ENCODE peak calls at places on chromosomes 12 and 14, in seven cellular contexts. W is AG04450, M is heart right ventricle, N is K562, J is tibial artery, A is tibial nerve, F is GM20000. H is an unnamed sample.

GRCh38 chr12:26621932-26622331 is 211.1 kb downstream of the ITPR2 start:
- DNase-seq in W (no peak), M (no peak), N (no peak), J (no peak), A (no peak), F (no peak), H (no peak)

GRCh38 chr12:80684077-80684495 is 23.3 kb upstream of the MYF6 start:
- DNase-seq in W (no peak), M (no peak), N (no peak), J (no peak), A (no peak), F (no peak), H (no peak)

GRCh38 chr12:56152756-56153137 is 360 bp downstream of the MYL6B start:
- DNase-seq in W (no peak), M (no peak), N (no peak), J (no peak), A (no peak), F (no peak), H (no peak)

GRCh38 chr14:87934185-87934584 is 58.8 kb downstream of the GALC start:
- DNase-seq in W (no peak), M (no peak), N (no peak), J (no peak), A (no peak), F (no peak), H (no peak)

GRCh38 chr12:95646781-95647184 is 95.5 kb upstream of the USP44 start:
- DNase-seq in W (peak), M (no peak), N (no peak), J (no peak), A (no peak), F (no peak), H (no peak)

GRCh38 chr12:58503731-58504520 is 416.4 kb downstream of the LRIG3 start:
- DNase-seq in W (no peak), M (no peak), N (no peak), J (no peak), A (no peak), F (no peak), H (no peak)

GRCh38 chr14:64232095-64232830 is 61.9 kb downstream of the ESR2 start:
- DNase-seq in W (peak), M (no peak), N (no peak), J (no peak), A (no peak), F (peak), H (no peak)

GRCh38 chr12:68559984-68560822 is 50.5 kb upstream of the RAP1B start:
- DNase-seq in W (no peak), M (peak), N (peak), J (no peak), A (peak), F (no peak), H (peak)

GRCh38 chr12:130198663-130199060 is 36.4 kb downstream of the FZD10 start:
- DNase-seq in W (no peak), M (no peak), N (no peak), J (peak), A (no peak), F (no peak), H (no peak)

GRCh38 chr14:71932229-71932951 is at the start of gene RGS6:
- DNase-seq in W (no peak), M (no peak), N (no peak), J (no peak), A (no peak), F (peak), H (peak)

GRCh38 chr12:80442426-80443222 is 1.4 kb upstream of the PTPRQ start:
- DNase-seq in W (no peak), M (no peak), N (no peak), J (no peak), A (no peak), F (no peak), H (no peak)

GRCh38 chr14:21579976-21580375 is at the start of gene OR10G3:
- DNase-seq in W (no peak), M (no peak), N (no peak), J (no peak), A (no peak), F (no peak), H (no peak)

GRCh38 chr12:62900686-62901272 is 34.2 kb downstream of the PPM1H start:
- DNase-seq in W (no peak), M (no peak), N (peak), J (no peak), A (no peak), F (no peak), H (no peak)

GRCh38 chr14:72946491-72946890 is 20.2 kb downstream of the DCAF4 start:
- DNase-seq in W (no peak), M (no peak), N (no peak), J (no peak), A (no peak), F (no peak), H (no peak)

GRCh38 chr12:15265868-15266267 is 44.7 kb upstream of the RERG start:
- DNase-seq in W (no peak), M (no peak), N (no peak), J (no peak), A (no peak), F (no peak), H (no peak)

GRCh38 chr14:22685467-22685866 is 41.3 kb upstream of the OR6J1 start:
- DNase-seq in W (no peak), M (no peak), N (peak), J (no peak), A (no peak), F (no peak), H (no peak)

GRCh38 chr14:60971271-60971670 is 9.6 kb downstream of the TRMT5 start:
- DNase-seq in W (no peak), M (no peak), N (no peak), J (no peak), A (no peak), F (no peak), H (no peak)

GRCh38 chr14:80872645-80873044 is 68.9 kb downstream of the CEP128 start:
- DNase-seq in W (no peak), M (no peak), N (no peak), J (no peak), A (no peak), F (no peak), H (no peak)

GRCh38 chr12:67433393-67434175 is 164.4 kb downstream of the CAND1 start:
- DNase-seq in W (no peak), M (no peak), N (peak), J (no peak), A (no peak), F (no peak), H (no peak)

GRCh38 chr12:11863478-11863906 is 207.2 kb upstream of the BCL2L14 start:
- DNase-seq in W (no peak), M (peak), N (no peak), J (peak), A (peak), F (no peak), H (peak)

GRCh38 chr14:61656341-61656740 is 39.0 kb upstream of the HIF1A start:
- DNase-seq in W (no peak), M (no peak), N (no peak), J (no peak), A (no peak), F (no peak), H (no peak)

GRCh38 chr12:51721281-51721940 is 127.1 kb downstream of the FIGNL2 start:
- DNase-seq in W (no peak), M (peak), N (peak), J (no peak), A (peak), F (no peak), H (peak)

GRCh38 chr12:124804011-124804621 is 59.5 kb downstream of the SCARB1 start:
- DNase-seq in W (no peak), M (no peak), N (peak), J (no peak), A (peak), F (peak), H (no peak)

GRCh38 chr14:68596211-68596610 is 196.7 kb downstream of the ZFP36L1 start:
- DNase-seq in W (no peak), M (no peak), N (no peak), J (no peak), A (no peak), F (no peak), H (no peak)

GRCh38 chr14:54133896-54134295 is 177.3 kb upstream of the BMP4 start:
- DNase-seq in W (no peak), M (no peak), N (no peak), J (no peak), A (no peak), F (no peak), H (no peak)

GRCh38 chr14:61471297-61471980 is 150.1 kb downstream of the PRKCH start:
- DNase-seq in W (no peak), M (peak), N (no peak), J (no peak), A (no peak), F (no peak), H (no peak)

GRCh38 chr14:105547741-105548169 is 21.4 kb downstream of the TMEM121 start:
- DNase-seq in W (no peak), M (no peak), N (no peak), J (no peak), A (no peak), F (no peak), H (no peak)

GRCh38 chr14:90627478-90627877 is 188.8 kb downstream of the TTC7B start:
- DNase-seq in W (no peak), M (no peak), N (peak), J (no peak), A (no peak), F (no peak), H (no peak)

GRCh38 chr12:49296034-49296835 is 1.3 kb downstream of the PRPH start:
- DNase-seq in W (no peak), M (no peak), N (peak), J (peak), A (no peak), F (peak), H (no peak)

GRCh38 chr12:77687346-77687745 is 143.3 kb upstream of the NAV3 start:
- DNase-seq in W (no peak), M (no peak), N (no peak), J (no peak), A (no peak), F (no peak), H (no peak)

GRCh38 chr14:72479471-72479931 is 414.4 kb downstream of the DPF3 start:
- DNase-seq in W (no peak), M (no peak), N (peak), J (no peak), A (no peak), F (peak), H (no peak)

GRCh38 chr14:75176142-75176820 is at the start of gene TMED10:
- DNase-seq in W (peak), M (peak), N (peak), J (peak), A (peak), F (peak), H (peak)

GRCh38 chr14:92846162-92846897 is 52.2 kb downstream of the GOLGA5 start:
- DNase-seq in W (no peak), M (no peak), N (peak), J (no peak), A (no peak), F (peak), H (no peak)

GRCh38 chr12:93813972-93814821 is 137.0 kb downstream of the CRADD start:
- DNase-seq in W (peak), M (peak), N (peak), J (peak), A (peak), F (no peak), H (peak)

GRCh38 chr14:64644629-64645028 is 59.6 kb upstream of the PLEKHG3 start:
- DNase-seq in W (no peak), M (no peak), N (no peak), J (no peak), A (no peak), F (no peak), H (no peak)

GRCh38 chr14:105528859-105529505 is 2.6 kb downstream of the TMEM121 start:
- DNase-seq in W (no peak), M (no peak), N (no peak), J (peak), A (no peak), F (peak), H (no peak)

GRCh38 chr12:80553316-80553715 is 109.3 kb downstream of the PTPRQ start:
- DNase-seq in W (peak), M (no peak), N (no peak), J (no peak), A (no peak), F (no peak), H (no peak)

GRCh38 chr12:12425616-12426015 is 68.7 kb downstream of the BORCS5 start:
- DNase-seq in W (no peak), M (no peak), N (no peak), J (no peak), A (no peak), F (no peak), H (no peak)

GRCh38 chr12:24255920-24256635 is 306.6 kb upstream of the SOX5 start:
- DNase-seq in W (no peak), M (no peak), N (no peak), J (no peak), A (no peak), F (no peak), H (no peak)

DNA sequence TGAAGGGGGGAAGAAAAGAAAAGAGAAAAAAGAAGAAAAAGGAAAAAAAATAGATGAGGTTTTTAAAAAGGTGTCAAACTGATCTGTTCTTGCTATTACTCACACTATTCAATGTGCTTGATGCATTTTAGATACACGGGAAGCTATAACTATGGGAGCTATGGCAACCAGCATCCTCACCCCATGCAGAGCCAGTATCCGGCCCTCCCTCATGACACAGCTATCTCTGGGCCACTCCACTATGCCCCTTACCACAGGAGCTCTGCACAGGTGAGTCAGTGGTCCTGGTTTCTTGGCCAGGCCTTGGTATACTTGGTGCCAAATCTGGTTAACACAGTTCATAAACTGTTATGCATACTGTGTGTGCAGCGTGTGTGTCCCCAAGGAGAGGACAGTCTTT is 24.0 kb upstream of the RIC8B start:
- DNase-seq in W (no peak), M (no peak), N (no peak), J (no peak), A (no peak), F (no peak), H (no peak)
- TF ChIP-seq CTCF in W (no peak), M (no peak), N (no peak), J (no peak), A (no peak), F (no peak), H (no peak)

GRCh38 chr14:58014778-58015177 is 137.2 kb downstream of the ARMH4 start:
- DNase-seq in W (no peak), M (no peak), N (no peak), J (no peak), A (no peak), F (no peak), H (no peak)
- TF ChIP-seq CTCF in W (no peak), M (no peak), N (no peak), J (no peak), A (no peak), F (no peak), H (no peak)

GRCh38 chr12:109597795-109598427 is 24.3 kb downstream of the MVK start:
- DNase-seq in W (peak), M (peak), N (peak), J (peak), A (peak), F (peak), H (peak)
- TF ChIP-seq CTCF in W (peak), M (peak), N (peak), J (peak), A (peak), F (peak), H (peak)

GRCh38 chr12:4580165-4580773 is 18.3 kb downstream of the DYRK4 start:
- DNase-seq in W (no peak), M (no peak), N (no peak), J (no peak), A (no peak), F (no peak), H (no peak)

GRCh38 chr12:4584281-4584680 is 22.3 kb downstream of the DYRK4 start:
- DNase-seq in W (no peak), M (no peak), N (no peak), J (no peak), A (no peak), F (no peak), H (no peak)

GRCh38 chr12:4584896-4585295 is 22.9 kb downstream of the DYRK4 start:
- DNase-seq in W (no peak), M (no peak), N (no peak), J (no peak), A (no peak), F (no peak), H (no peak)

GRCh38 chr12:4579305-4580097 is 17.5 kb downstream of the DYRK4 start:
- DNase-seq in W (no peak), M (no peak), N (peak), J (no peak), A (no peak), F (peak), H (no peak)
- TF ChIP-seq CTCF in W (peak), M (no peak), N (peak), J (no peak), A (no peak), F (peak), H (peak)

GRCh38 chr14:76456891-76457586 is 81.1 kb downstream of the ESRRB start:
- DNase-seq in W (no peak), M (no peak), N (no peak), J (no peak), A (no peak), F (no peak), H (no peak)

GRCh38 chr14:76450476-76450875 is 74.5 kb downstream of the ESRRB start:
- DNase-seq in W (no peak), M (no peak), N (no peak), J (no peak), A (no peak), F (no peak), H (no peak)

GRCh38 chr14:76461886-76462285 is 85.9 kb downstream of the ESRRB start:
- DNase-seq in W (no peak), M (no peak), N (no peak), J (no peak), A (no peak), F (no peak), H (no peak)

GRCh38 chr14:76456200-76456599 is 80.3 kb downstream of the ESRRB start:
- DNase-seq in W (no peak), M (peak), N (peak), J (no peak), A (peak), F (peak), H (no peak)
- TF ChIP-seq CTCF in W (peak), M (peak), N (peak), J (peak), A (no peak), F (peak), H (peak)

DNA sequence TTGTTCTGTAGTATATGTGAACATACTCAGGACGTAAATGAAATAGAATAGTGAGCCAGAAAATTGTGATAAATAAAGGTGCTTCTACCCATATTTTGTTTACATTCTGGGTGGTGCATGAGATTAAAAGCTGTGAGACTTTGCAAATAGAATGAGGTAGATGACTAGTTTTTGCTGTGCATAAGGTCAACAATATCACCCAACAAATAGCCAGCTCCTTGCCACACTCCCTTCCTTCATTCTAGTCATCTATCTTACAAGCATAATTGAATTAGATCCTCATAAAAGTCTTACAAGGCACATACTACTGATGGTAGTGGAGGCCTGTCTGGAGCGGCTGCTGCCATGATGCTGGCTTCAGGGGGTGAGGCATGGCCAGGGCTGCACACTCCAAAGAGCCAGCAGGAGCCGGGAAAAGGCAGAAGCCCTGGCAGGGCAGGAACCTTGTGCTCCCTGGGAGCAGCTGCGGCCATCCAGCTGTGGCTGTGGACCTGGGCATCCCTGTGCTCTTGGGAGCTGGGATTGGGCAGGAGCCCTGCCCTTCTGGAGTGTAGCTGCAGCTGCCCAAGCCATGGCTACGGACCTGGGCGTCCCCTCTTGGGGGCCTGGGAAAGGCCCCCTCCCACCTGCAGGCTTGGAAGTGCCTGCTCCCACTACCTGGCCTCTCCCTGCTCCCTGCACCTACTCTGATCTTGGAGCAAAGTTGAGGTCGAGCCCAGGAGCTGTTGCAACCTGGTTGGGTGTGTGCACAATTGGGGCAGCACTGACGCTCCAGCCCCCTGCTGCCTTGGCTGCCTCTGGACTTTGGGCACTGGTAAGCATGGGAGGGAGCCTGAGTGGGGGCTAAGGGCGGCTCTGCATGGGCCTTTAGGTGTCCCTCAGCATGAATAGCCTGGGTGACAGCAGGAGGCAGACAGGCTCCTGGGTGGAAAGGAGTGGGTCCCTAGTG is 112.8 kb downstream of the DACT1 start:
- DNase-seq in W (no peak), M (no peak), N (no peak), J (no peak), A (no peak), F (no peak), H (no peak)
- TF ChIP-seq CTCF in W (no peak), M (no peak), N (no peak), J (no peak), A (no peak), F (no peak), H (no peak)

GRCh38 chr12:1630081-1630826 is 1.2 kb downstream of the WNT5B start:
- DNase-seq in W (no peak), M (peak), N (no peak), J (peak), A (no peak), F (no peak), H (peak)
- TF ChIP-seq CTCF in W (peak), M (peak), N (no peak), J (peak), A (peak), F (peak), H (peak)

H was measured in left ventricle myocardium inferior.